ENCODE peak calls at places on chromosome 12, in ten cellular contexts. O, Q, P, S, D, J, L, N, A and U are unnamed samples.

GRCh38 chr12:108312885-108313203 is 26.3 kb downstream of the CMKLR1 start:
- DNase-seq in O (no peak), Q (no peak), P (no peak), S (no peak), D (no peak), J (no peak), L (peak), N (peak), A (peak), U (no peak)

GRCh38 chr12:115960-116915 is 49.7 kb downstream of the IQSEC3 start:
- DNase-seq in O (no peak), Q (no peak), P (no peak), S (no peak), D (no peak), J (no peak), L (no peak), N (no peak), A (no peak), U (no peak)

GRCh38 chr12:116539905-116540482 is 19.2 kb upstream of the MAP1LC3B2 start:
- DNase-seq in O (peak), Q (no peak), P (no peak), S (no peak), D (no peak), J (peak), L (peak), N (no peak), A (peak), U (no peak)

GRCh38 chr12:49983892-49984291 is 11.1 kb downstream of the AQP6 start:
- DNase-seq in O (peak), Q (no peak), P (no peak), S (no peak), D (no peak), J (no peak), L (no peak), N (no peak), A (peak), U (no peak)

GRCh38 chr12:96422192-96422591 is 22.0 kb upstream of the CDK17 start:
- DNase-seq in O (peak), Q (no peak), P (no peak), S (no peak), D (no peak), J (no peak), L (no peak), N (no peak), A (peak), U (no peak)

GRCh38 chr12:57093412-57094193 is 4.7 kb downstream of the NAB2 start:
- DNase-seq in O (peak), Q (peak), P (peak), S (no peak), D (no peak), J (peak), L (peak), N (peak), A (peak), U (peak)

GRCh38 chr12:76927170-76927784 is 48.5 kb upstream of the CSRP2 start:
- DNase-seq in O (peak), Q (peak), P (peak), S (no peak), D (no peak), J (peak), L (no peak), N (no peak), A (peak), U (no peak)

GRCh38 chr12:132191715-132192553 is 47.7 kb downstream of the NOC4L start:
- DNase-seq in O (no peak), Q (no peak), P (no peak), S (no peak), D (no peak), J (no peak), L (no peak), N (no peak), A (no peak), U (no peak)

DNA sequence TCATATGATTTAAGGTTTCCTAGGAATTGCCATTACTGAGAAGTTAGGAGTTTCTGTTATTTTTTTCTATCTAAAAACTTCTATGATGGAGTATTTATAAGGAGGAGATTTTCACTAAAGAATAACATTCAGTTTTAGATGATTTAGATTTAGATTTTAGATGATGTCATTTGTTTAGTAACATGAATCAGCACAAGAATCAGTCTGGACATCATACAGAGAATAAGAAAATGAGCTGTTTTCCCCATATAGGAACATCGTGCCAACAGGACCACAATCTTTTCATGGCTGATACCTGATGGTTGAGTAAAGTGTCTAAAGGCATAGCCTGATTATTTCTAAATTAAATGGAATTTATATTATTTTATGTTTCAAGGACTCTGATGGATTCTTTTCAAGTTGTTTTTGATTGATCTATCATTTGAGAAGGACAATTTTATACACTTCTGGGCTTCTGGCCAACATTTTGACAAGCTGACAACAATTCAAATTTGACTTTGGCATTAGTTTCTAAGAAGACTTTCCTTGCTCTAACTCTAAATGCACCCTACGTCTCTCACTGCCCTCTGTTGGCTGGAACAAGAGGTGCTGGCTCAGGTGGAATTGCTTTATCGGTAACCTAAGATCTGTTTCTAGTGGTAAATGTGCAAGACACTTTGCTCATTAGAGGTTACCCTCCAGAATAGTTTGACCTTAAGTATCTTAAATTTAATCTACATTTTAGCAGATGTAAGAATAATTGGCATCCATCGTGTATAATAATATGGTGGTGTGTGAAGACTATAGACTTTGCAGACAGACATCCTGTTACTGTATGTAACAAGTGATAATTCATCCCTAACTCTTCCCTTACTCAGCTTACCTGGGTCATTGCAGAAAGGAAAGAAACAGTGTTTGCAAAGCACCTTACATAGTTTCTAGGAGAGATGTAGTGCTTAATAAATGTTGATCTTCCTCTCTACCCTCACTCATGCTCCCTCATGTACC is 42.8 kb upstream of the CPSF6 start:
- DNase-seq in O (peak), Q (no peak), P (no peak), S (no peak), D (peak), J (peak), L (no peak), N (no peak), A (peak), U (peak)
- TF ChIP-seq CTCF in O (peak), Q (peak), P (no peak), S (no peak), D (peak), J (no peak), L (peak), N (peak), A (peak), U (peak)

GRCh38 chr12:52171950-52172512 is 19.8 kb downstream of the KRT80 start:
- DNase-seq in O (peak), Q (no peak), P (peak), S (no peak), D (no peak), J (peak), L (no peak), N (peak), A (no peak), U (peak)
- TF ChIP-seq CTCF in O (peak), Q (no peak), P (peak), S (no peak), D (peak), J (peak), L (peak), N (peak), A (peak), U (no peak)

GRCh38 chr12:64696065-64696741 is 63.0 kb downstream of the GNS start:
- DNase-seq in O (peak), Q (no peak), P (no peak), S (no peak), D (no peak), J (no peak), L (no peak), N (no peak), A (peak), U (no peak)
- TF ChIP-seq CTCF in O (peak), Q (no peak), P (peak), S (peak), D (peak), J (no peak), L (peak), N (peak), A (peak), U (no peak)

GRCh38 chr12:118119449-118119879 is 15.7 kb upstream of the VSIG10 start:
- DNase-seq in O (no peak), Q (no peak), P (no peak), S (no peak), D (no peak), J (peak), L (no peak), N (no peak), A (no peak), U (no peak)
- TF ChIP-seq CTCF in O (no peak), Q (no peak), P (no peak), S (no peak), D (no peak), J (no peak), L (no peak), N (no peak), A (peak), U (no peak)

GRCh38 chr12:3835914-3836313 is 37.3 kb downstream of the PARP11 start:
- DNase-seq in O (no peak), Q (no peak), P (no peak), S (no peak), D (no peak), J (no peak), L (no peak), N (no peak), A (no peak), U (no peak)
- TF ChIP-seq CTCF in O (no peak), Q (no peak), P (no peak), S (no peak), D (no peak), J (no peak), L (no peak), N (no peak), A (no peak), U (no peak)